ENCODE peak calls at places on chromosomes 11 and 22, in seven cellular contexts. Y is left ventricle myocardium inferior, H is cardiac muscle cell, E is pancreas, V is fibroblast of lung, L is fibroblast of pulmonary artery, F is right lobe of liver. N is an unnamed sample.

GRCh38 chr22:40300884-40301672 is 45.2 kb upstream of the ADSL start:
- DNase-seq in Y (no peak), H (no peak), E (no peak), V (no peak), L (no peak), F (no peak), N (peak)

GRCh38 chr11:19666951-19667350 is 45.7 kb upstream of the NAV2 start:
- DNase-seq in Y (no peak), H (no peak), E (no peak), V (no peak), L (no peak), F (no peak), N (no peak)

GRCh38 chr11:119529063-119529845 is 106.3 kb upstream of the THY1 start:
- DNase-seq in Y (no peak), H (no peak), E (no peak), V (no peak), L (no peak), F (peak), N (no peak)

GRCh38 chr22:42270512-42271190 is at the start of gene TCF20:
- DNase-seq in Y (peak), H (peak), E (peak), V (peak), L (peak), F (peak), N (peak)

GRCh38 chr11:64903291-64903833 is 13.6 kb downstream of the ATG2A start:
- DNase-seq in Y (no peak), H (no peak), E (no peak), V (no peak), L (no peak), F (no peak), N (no peak)

GRCh38 chr11:13939952-13940610 is 22.4 kb upstream of the SPON1 start:
- DNase-seq in Y (no peak), H (no peak), E (no peak), V (no peak), L (no peak), F (no peak), N (no peak)

GRCh38 chr22:38416621-38417251 is 38.3 kb downstream of the KCNJ4 start:
- DNase-seq in Y (no peak), H (no peak), E (no peak), V (no peak), L (no peak), F (peak), N (no peak)

GRCh38 chr11:48095779-48096470 is 115.6 kb downstream of the PTPRJ start:
- DNase-seq in Y (no peak), H (no peak), E (no peak), V (peak), L (no peak), F (peak), N (no peak)

GRCh38 chr22:39669432-39669831 is 98.9 kb downstream of the CACNA1I start:
- DNase-seq in Y (no peak), H (no peak), E (no peak), V (no peak), L (no peak), F (no peak), N (no peak)

GRCh38 chr11:122817121-122817520 is 21.2 kb upstream of the CRTAM start:
- DNase-seq in Y (no peak), H (no peak), E (peak), V (no peak), L (peak), F (no peak), N (no peak)

GRCh38 chr11:2688381-2689231 is 11.2 kb downstream of the KCNQ1OT1 start:
- DNase-seq in Y (no peak), H (no peak), E (no peak), V (no peak), L (no peak), F (peak), N (no peak)

GRCh38 chr11:99773646-99774045 is 752.9 kb downstream of the CNTN5 start:
- DNase-seq in Y (no peak), H (no peak), E (no peak), V (peak), L (peak), F (no peak), N (no peak)

GRCh38 chr11:35978173-35978572 is 34.3 kb downstream of the LDLRAD3 start:
- DNase-seq in Y (no peak), H (peak), E (no peak), V (no peak), L (no peak), F (no peak), N (no peak)

GRCh38 chr11:18987454-18988231 is 48.4 kb upstream of the MRGPRX1 start:
- DNase-seq in Y (no peak), H (no peak), E (no peak), V (peak), L (no peak), F (no peak), N (no peak)

GRCh38 chr22:27476729-27477128 is 324.8 kb downstream of the MN1 start:
- DNase-seq in Y (no peak), H (peak), E (no peak), V (peak), L (peak), F (no peak), N (no peak)

GRCh38 chr11:75246673-75247350 is 6.2 kb downstream of the TPBGL start:
- DNase-seq in Y (no peak), H (no peak), E (no peak), V (no peak), L (no peak), F (peak), N (no peak)

GRCh38 chr11:93487032-93487483 is 56.1 kb downstream of the SMCO4 start:
- DNase-seq in Y (no peak), H (peak), E (no peak), V (no peak), L (no peak), F (peak), N (no peak)

GRCh38 chr11:93193721-93194120 is 4.1 kb downstream of the SLC36A4 start:
- DNase-seq in Y (no peak), H (no peak), E (no peak), V (no peak), L (no peak), F (no peak), N (no peak)

GRCh38 chr22:20464096-20464614 is 26.5 kb upstream of the SCARF2 start:
- DNase-seq in Y (no peak), H (no peak), E (no peak), V (no peak), L (no peak), F (no peak), N (peak)

GRCh38 chr11:11786771-11787170 is 55.0 kb upstream of the USP47 start:
- DNase-seq in Y (no peak), H (peak), E (no peak), V (peak), L (peak), F (no peak), N (no peak)

GRCh38 chr22:38924197-38924952 is 33.0 kb upstream of the APOBEC3A start:
- DNase-seq in Y (peak), H (peak), E (peak), V (peak), L (peak), F (peak), N (no peak)

GRCh38 chr11:60825118-60825517 is 16.8 kb upstream of the CCDC86 start:
- DNase-seq in Y (no peak), H (no peak), E (no peak), V (no peak), L (no peak), F (no peak), N (no peak)

GRCh38 chr11:104120493-104121200 is 43.3 kb downstream of the PDGFD start:
- DNase-seq in Y (no peak), H (no peak), E (no peak), V (no peak), L (no peak), F (no peak), N (no peak)

GRCh38 chr11:5423131-5423530 is 1.2 kb downstream of the OR51Q1 start:
- DNase-seq in Y (no peak), H (no peak), E (no peak), V (no peak), L (no peak), F (no peak), N (no peak)

GRCh38 chr22:37186228-37186996 is 1.6 kb downstream of the C1QTNF6 start:
- DNase-seq in Y (peak), H (peak), E (no peak), V (peak), L (peak), F (no peak), N (peak)

GRCh38 chr11:67095214-67095507 is 23.9 kb upstream of the KDM2A start:
- DNase-seq in Y (no peak), H (no peak), E (no peak), V (no peak), L (no peak), F (no peak), N (no peak)

GRCh38 chr11:122375687-122376399 is 259.8 kb upstream of the BLID start:
- DNase-seq in Y (no peak), H (no peak), E (no peak), V (peak), L (peak), F (no peak), N (no peak)

GRCh38 chr11:96045622-96046456 is 121.9 kb upstream of the MTMR2 start:
- DNase-seq in Y (peak), H (peak), E (peak), V (peak), L (peak), F (no peak), N (no peak)

GRCh38 chr11:110907629-110908028 is 195.4 kb upstream of the ARHGAP20 start:
- DNase-seq in Y (no peak), H (no peak), E (no peak), V (peak), L (peak), F (no peak), N (no peak)

GRCh38 chr11:86625544-86625943 is 46.9 kb downstream of the ME3 start:
- DNase-seq in Y (no peak), H (no peak), E (no peak), V (no peak), L (no peak), F (no peak), N (no peak)

GRCh38 chr22:28034760-28035401 is 115.8 kb upstream of the PITPNB start:
- DNase-seq in Y (peak), H (peak), E (peak), V (peak), L (peak), F (peak), N (no peak)

GRCh38 chr22:46775364-46775758 is 12.9 kb downstream of the TBC1D22A start:
- DNase-seq in Y (no peak), H (no peak), E (no peak), V (no peak), L (no peak), F (no peak), N (no peak)
- TF ChIP-seq CTCF in Y (no peak), H (no peak), E (no peak), V (no peak), L (no peak), F (no peak), N (no peak)

GRCh38 chr22:17930455-17931313 is 93.7 kb downstream of the MICAL3 start:
- DNase-seq in Y (no peak), H (no peak), E (no peak), V (no peak), L (no peak), F (no peak), N (no peak)
- TF ChIP-seq CTCF in Y (no peak), H (no peak), E (no peak), V (no peak), L (no peak), F (no peak), N (no peak)

GRCh38 chr11:257766-258493 is 20.3 kb upstream of the NLRP6 start:
- DNase-seq in Y (no peak), H (no peak), E (no peak), V (no peak), L (no peak), F (no peak), N (no peak)
- TF ChIP-seq CTCF in Y (peak), H (peak), E (no peak), V (no peak), L (peak), F (no peak), N (peak)

GRCh38 chr11:16169946-16170345 is 186.4 kb downstream of the SOX6 start:
- DNase-seq in Y (no peak), H (no peak), E (no peak), V (no peak), L (no peak), F (no peak), N (no peak)

GRCh38 chr11:16171882-16172281 is 184.5 kb downstream of the SOX6 start:
- DNase-seq in Y (no peak), H (no peak), E (no peak), V (no peak), L (no peak), F (no peak), N (no peak)

GRCh38 chr11:16170448-16170847 is 185.9 kb downstream of the SOX6 start:
- DNase-seq in Y (no peak), H (no peak), E (no peak), V (no peak), L (no peak), F (no peak), N (no peak)

GRCh38 chr11:16167706-16168487 is 188.4 kb downstream of the SOX6 start:
- DNase-seq in Y (no peak), H (no peak), E (no peak), V (no peak), L (no peak), F (no peak), N (no peak)

DNA sequence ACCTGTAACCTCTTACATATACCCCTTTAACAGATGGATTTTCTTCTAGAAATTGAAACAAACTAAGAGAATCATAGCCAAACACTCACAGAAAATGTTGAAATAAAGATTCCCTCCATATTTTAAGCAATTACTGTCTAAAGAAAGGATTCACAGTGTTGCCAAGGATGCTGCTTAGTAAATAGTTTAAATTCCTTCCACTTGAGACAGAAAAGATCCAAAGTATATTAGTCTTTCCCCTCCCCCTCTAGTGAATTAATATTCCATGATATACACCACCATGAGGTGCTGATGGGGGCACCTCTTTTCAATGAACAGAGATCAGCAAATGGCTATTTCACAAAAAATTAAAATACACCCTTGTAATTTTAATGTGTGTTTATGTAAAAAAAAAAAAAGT is 186.8 kb downstream of the SOX6 start:
- DNase-seq in Y (no peak), H (no peak), E (no peak), V (peak), L (peak), F (no peak), N (no peak)
- TF ChIP-seq CTCF in Y (no peak), H (no peak), E (no peak), V (no peak), L (no peak), F (no peak), N (no peak)

GRCh38 chr22:48004038-48004437 is 1241.6 kb downstream of the TBC1D22A start:
- DNase-seq in Y (no peak), H (no peak), E (no peak), V (no peak), L (no peak), F (no peak), N (no peak)
- TF ChIP-seq CTCF in Y (no peak), H (no peak), E (no peak), V (no peak), L (no peak), F (no peak), N (no peak)

GRCh38 chr11:69881467-69882269 is 62.5 kb upstream of the FGF3 start:
- DNase-seq in Y (peak), H (peak), E (no peak), V (no peak), L (no peak), F (no peak), N (no peak)
- TF ChIP-seq CTCF in Y (no peak), H (peak), E (no peak), V (no peak), L (peak), F (no peak), N (no peak)